ENCODE peak calls at places on chromosomes 4 and X, in nine cellular contexts. T is memory B cell, U is HFFc6, R is endothelial cell, M is RWPE1, Z is NB4, E is NAMALWA, D is Daoy, X is HEK293T. S is an unnamed sample.

GRCh38 chr4:143986173-143986572 is 33.0 kb downstream of the GYPB start:
- DNase-seq in D (no peak), T (no peak), U (no peak), E (no peak), X (no peak), R (peak), Z (no peak), M (no peak), S (no peak)

GRCh38 chr4:177171588-177171987 is 138.1 kb upstream of the NEIL3 start:
- DNase-seq in U (no peak), E (no peak), Z (no peak), T (no peak), R (no peak), D (no peak), M (no peak), X (no peak), S (no peak)

GRCh38 chr4:4289055-4289454 is 899 bp downstream of the LYAR start:
- DNase-seq in D (no peak), E (peak), X (no peak), T (no peak), M (no peak), U (no peak), R (no peak), Z (peak), S (no peak)

GRCh38 chr4:8316251-8316771 is 46.8 kb downstream of the HTRA3 start:
- DNase-seq in R (no peak), D (no peak), M (no peak), Z (no peak), E (no peak), X (no peak), T (no peak), U (no peak), S (no peak)

GRCh38 chr4:141797966-141798365 is 161.6 kb downstream of the IL15 start:
- DNase-seq in U (peak), R (no peak), X (no peak), T (no peak), Z (no peak), D (no peak), M (no peak), E (no peak), S (no peak)

GRCh38 chr4:168269879-168270278 is 48.7 kb downstream of the DDX60 start:
- DNase-seq in T (no peak), X (no peak), M (no peak), U (no peak), Z (no peak), D (no peak), E (no peak), R (no peak), S (no peak)

GRCh38 chrX:9342581-9343051 is 122.2 kb upstream of the TBL1X start:
- DNase-seq in M (peak), D (peak), X (peak), U (peak), R (peak), Z (peak), E (no peak), T (peak), S (peak)

GRCh38 chr4:86011117-86011516 is 348.7 kb downstream of the MAPK10 start:
- DNase-seq in D (peak), R (no peak), M (peak), T (no peak), Z (no peak), U (peak), E (no peak), X (no peak), S (no peak)

GRCh38 chr4:73777612-73778011 is 37.2 kb downstream of the CXCL8 start:
- DNase-seq in U (peak), X (no peak), M (no peak), T (no peak), R (no peak), D (peak), E (no peak), Z (no peak), S (no peak)

GRCh38 chrX:155880586-155881157 is 473 bp upstream of the VAMP7 start:
- DNase-seq in M (no peak), X (peak), T (no peak), Z (peak), E (peak), D (peak), R (no peak), U (no peak), S (no peak)

GRCh38 chrX:104568304-104568915 is 2.4 kb downstream of the IL1RAPL2 start:
- DNase-seq in Z (no peak), U (no peak), D (no peak), X (no peak), M (no peak), T (no peak), E (no peak), R (no peak), S (no peak)

GRCh38 chr4:153257151-153257620 is 52.9 kb downstream of the TRIM2 start:
- DNase-seq in U (peak), T (no peak), Z (no peak), E (no peak), D (peak), X (peak), R (peak), M (no peak), S (no peak)

GRCh38 chr4:30879841-30880240 is 159.7 kb downstream of the PCDH7 start:
- DNase-seq in U (no peak), M (no peak), T (no peak), X (no peak), E (no peak), R (no peak), D (no peak), Z (no peak), S (no peak)

GRCh38 chrX:71870337-71871098 is 40.1 kb upstream of the NHSL2 start:
- DNase-seq in E (peak), D (peak), U (peak), Z (peak), R (peak), X (peak), M (no peak), T (no peak), S (no peak)

GRCh38 chr4:62482355-62482754 is 1282.2 kb downstream of the ADGRL3 start:
- DNase-seq in R (no peak), E (no peak), T (no peak), D (no peak), M (no peak), Z (no peak), U (no peak), X (no peak), S (no peak)

GRCh38 chr4:80532674-80533333 is 197.3 kb downstream of the CFAP299 start:
- DNase-seq in T (no peak), Z (no peak), X (no peak), M (no peak), D (no peak), R (no peak), U (no peak), E (peak), S (no peak)

GRCh38 chr4:126582737-126583136 is 1050.0 kb upstream of the INTU start:
- DNase-seq in M (no peak), T (no peak), Z (no peak), U (no peak), X (peak), E (peak), D (no peak), R (peak), S (no peak)

GRCh38 chrX:2541603-2542002 is 40.8 kb upstream of the DHRSX start:
- DNase-seq in R (no peak), U (no peak), Z (no peak), M (no peak), D (no peak), X (no peak), T (no peak), E (no peak), S (no peak)

GRCh38 chr4:95547708-95548471 is 883 bp downstream of the UNC5C start:
- DNase-seq in M (no peak), X (no peak), E (no peak), Z (peak), R (peak), U (no peak), D (peak), T (no peak), S (no peak)

S was measured in lower leg skin.